ENCODE peak calls at places on chromosomes 5 and 9, in nine cellular contexts. One of them, this sample, is unnamed.

GRCh38 chr5:113806250-113806649 is 292.8 kb downstream of the YTHDC2 start:
- DNase-seq in GM12892: no peak
- DNase-seq in uterus: no peak
- DNase-seq in heart left ventricle: no peak
- DNase-seq in breast epithelium: no peak
- DNase-seq in lower leg skin: no peak
- DNase-seq in transverse colon: no peak
- DNase-seq in tibial nerve: no peak
- DNase-seq in erythroblast: no peak
- DNase-seq in this sample: no peak

GRCh38 chr9:81661339-81661738 is 28.0 kb downstream of the TLE1 start:
- DNase-seq in transverse colon: peak; percentile 70
- DNase-seq in erythroblast: no peak
- DNase-seq in heart left ventricle: no peak
- DNase-seq in uterus: no peak
- DNase-seq in tibial nerve: no peak
- DNase-seq in lower leg skin: no peak
- DNase-seq in breast epithelium: no peak
- DNase-seq in GM12892: no peak
- DNase-seq in this sample: no peak

GRCh38 chr5:53991942-53992341 is 318.4 kb downstream of the ARL15 start:
- DNase-seq in transverse colon: no peak
- DNase-seq in lower leg skin: no peak
- DNase-seq in tibial nerve: no peak
- DNase-seq in GM12892: no peak
- DNase-seq in breast epithelium: no peak
- DNase-seq in uterus: no peak
- DNase-seq in erythroblast: peak; percentile 70
- DNase-seq in heart left ventricle: no peak
- DNase-seq in this sample: no peak

GRCh38 chr9:126915281-126915816 is 767 bp downstream of the RALGPS1 start:
- DNase-seq in transverse colon: peak; percentile 92
- DNase-seq in erythroblast: peak; percentile 49
- DNase-seq in heart left ventricle: no peak
- DNase-seq in GM12892: peak; percentile 24
- DNase-seq in breast epithelium: peak; percentile 81
- DNase-seq in tibial nerve: no peak
- DNase-seq in uterus: peak; percentile 29
- DNase-seq in lower leg skin: no peak
- DNase-seq in this sample: no peak

GRCh38 chr9:100281069-100281468 is 71.7 kb downstream of the TEX10 start:
- DNase-seq in GM12892: no peak
- DNase-seq in lower leg skin: no peak
- DNase-seq in heart left ventricle: no peak
- DNase-seq in transverse colon: no peak
- DNase-seq in breast epithelium: no peak
- DNase-seq in tibial nerve: no peak
- DNase-seq in uterus: no peak
- DNase-seq in erythroblast: peak; percentile 22
- DNase-seq in this sample: no peak

GRCh38 chr9:93185261-93186150 is 1.6 kb downstream of the WNK2 start:
- DNase-seq in erythroblast: no peak
- DNase-seq in GM12892: no peak
- DNase-seq in heart left ventricle: no peak
- DNase-seq in transverse colon: peak; percentile 40
- DNase-seq in lower leg skin: no peak
- DNase-seq in tibial nerve: no peak
- DNase-seq in uterus: no peak
- DNase-seq in breast epithelium: no peak
- DNase-seq in this sample: no peak

GRCh38 chr5:109487753-109488420 is 78.1 kb upstream of the PJA2 start:
- DNase-seq in breast epithelium: no peak
- DNase-seq in erythroblast: no peak
- DNase-seq in tibial nerve: no peak
- DNase-seq in transverse colon: no peak
- DNase-seq in GM12892: no peak
- DNase-seq in uterus: no peak
- DNase-seq in lower leg skin: no peak
- DNase-seq in heart left ventricle: no peak
- DNase-seq in this sample: no peak

GRCh38 chr9:36828574-36829141 is 205.4 kb downstream of the PAX5 start:
- DNase-seq in uterus: no peak
- DNase-seq in lower leg skin: no peak
- DNase-seq in breast epithelium: peak; percentile 2
- DNase-seq in heart left ventricle: no peak
- DNase-seq in tibial nerve: no peak
- DNase-seq in transverse colon: no peak
- DNase-seq in erythroblast: no peak
- DNase-seq in GM12892: no peak
- DNase-seq in this sample: no peak

GRCh38 chr5:179246227-179246626 is 99.0 kb downstream of the ADAMTS2 start:
- DNase-seq in tibial nerve: no peak
- DNase-seq in transverse colon: no peak
- DNase-seq in lower leg skin: no peak
- DNase-seq in GM12892: no peak
- DNase-seq in heart left ventricle: no peak
- DNase-seq in erythroblast: no peak
- DNase-seq in uterus: no peak
- DNase-seq in breast epithelium: no peak
- DNase-seq in this sample: no peak

GRCh38 chr5:179243333-179243732 is 101.9 kb downstream of the ADAMTS2 start:
- DNase-seq in lower leg skin: peak; percentile 39
- DNase-seq in heart left ventricle: no peak
- DNase-seq in tibial nerve: no peak
- DNase-seq in breast epithelium: peak; percentile 15
- DNase-seq in GM12892: no peak
- DNase-seq in transverse colon: peak; percentile 4
- DNase-seq in uterus: peak; percentile 14
- DNase-seq in erythroblast: no peak
- DNase-seq in this sample: no peak

GRCh38 chr5:179242676-179243075 is 102.6 kb downstream of the ADAMTS2 start:
- DNase-seq in heart left ventricle: no peak
- DNase-seq in uterus: peak; percentile 5
- DNase-seq in GM12892: no peak
- DNase-seq in tibial nerve: no peak
- DNase-seq in erythroblast: no peak
- DNase-seq in breast epithelium: no peak
- DNase-seq in transverse colon: no peak
- DNase-seq in lower leg skin: no peak
- DNase-seq in this sample: no peak

GRCh38 chr5:179241764-179242370 is 103.4 kb downstream of the ADAMTS2 start:
- DNase-seq in heart left ventricle: peak; percentile 32
- DNase-seq in transverse colon: peak; percentile 6
- DNase-seq in breast epithelium: no peak
- DNase-seq in GM12892: no peak
- DNase-seq in erythroblast: no peak
- DNase-seq in uterus: peak; percentile 17
- DNase-seq in lower leg skin: no peak
- DNase-seq in tibial nerve: no peak
- DNase-seq in this sample: no peak

DNA sequence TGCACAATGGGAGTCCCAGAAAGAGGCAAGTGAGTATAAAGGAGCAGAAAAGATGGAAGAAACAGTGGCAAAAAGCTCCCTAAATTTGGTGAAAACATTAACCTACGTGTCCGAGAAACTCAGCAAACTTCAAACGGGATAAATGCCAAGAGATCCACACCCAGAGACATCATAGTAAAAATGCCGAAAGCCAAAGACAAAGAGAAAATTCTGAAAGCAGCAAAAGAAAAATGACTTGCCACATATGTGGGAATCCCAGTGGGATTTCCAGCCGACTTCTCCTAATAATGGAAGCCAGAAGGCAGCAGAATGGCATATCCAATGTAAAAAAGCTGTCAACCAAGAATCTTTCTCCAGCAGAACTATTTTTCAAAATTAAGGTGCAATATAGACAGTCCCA is 101.2 kb downstream of the ADAMTS2 start:
- DNase-seq in erythroblast: no peak
- DNase-seq in breast epithelium: no peak
- DNase-seq in tibial nerve: no peak
- DNase-seq in heart left ventricle: peak; percentile 7
- DNase-seq in lower leg skin: no peak
- DNase-seq in transverse colon: no peak
- DNase-seq in GM12892: no peak
- DNase-seq in uterus: no peak
- DNase-seq in this sample: no peak
- TF ChIP-seq POLR2A in erythroblast: no peak
- TF ChIP-seq POLR2A in breast epithelium: no peak
- TF ChIP-seq POLR2A in tibial nerve: no peak
- TF ChIP-seq POLR2A in heart left ventricle: no peak
- TF ChIP-seq POLR2A in lower leg skin: no peak
- TF ChIP-seq POLR2A in transverse colon: no peak
- TF ChIP-seq POLR2A in GM12892: no peak
- TF ChIP-seq POLR2A in uterus: no peak
- TF ChIP-seq POLR2A in this sample: no peak

GRCh38 chr9:131235480-131235851 is 40.8 kb downstream of the FAM78A start:
- DNase-seq in heart left ventricle: no peak
- DNase-seq in transverse colon: no peak
- DNase-seq in tibial nerve: no peak
- DNase-seq in erythroblast: peak; percentile 57
- DNase-seq in uterus: no peak
- DNase-seq in breast epithelium: no peak
- DNase-seq in lower leg skin: no peak
- DNase-seq in GM12892: no peak
- DNase-seq in this sample: no peak
- TF ChIP-seq POLR2A in heart left ventricle: no peak
- TF ChIP-seq POLR2A in transverse colon: no peak
- TF ChIP-seq POLR2A in tibial nerve: no peak
- TF ChIP-seq POLR2A in erythroblast: no peak
- TF ChIP-seq POLR2A in uterus: no peak
- TF ChIP-seq POLR2A in breast epithelium: no peak
- TF ChIP-seq POLR2A in lower leg skin: no peak
- TF ChIP-seq POLR2A in GM12892: no peak
- TF ChIP-seq POLR2A in this sample: no peak

DNA sequence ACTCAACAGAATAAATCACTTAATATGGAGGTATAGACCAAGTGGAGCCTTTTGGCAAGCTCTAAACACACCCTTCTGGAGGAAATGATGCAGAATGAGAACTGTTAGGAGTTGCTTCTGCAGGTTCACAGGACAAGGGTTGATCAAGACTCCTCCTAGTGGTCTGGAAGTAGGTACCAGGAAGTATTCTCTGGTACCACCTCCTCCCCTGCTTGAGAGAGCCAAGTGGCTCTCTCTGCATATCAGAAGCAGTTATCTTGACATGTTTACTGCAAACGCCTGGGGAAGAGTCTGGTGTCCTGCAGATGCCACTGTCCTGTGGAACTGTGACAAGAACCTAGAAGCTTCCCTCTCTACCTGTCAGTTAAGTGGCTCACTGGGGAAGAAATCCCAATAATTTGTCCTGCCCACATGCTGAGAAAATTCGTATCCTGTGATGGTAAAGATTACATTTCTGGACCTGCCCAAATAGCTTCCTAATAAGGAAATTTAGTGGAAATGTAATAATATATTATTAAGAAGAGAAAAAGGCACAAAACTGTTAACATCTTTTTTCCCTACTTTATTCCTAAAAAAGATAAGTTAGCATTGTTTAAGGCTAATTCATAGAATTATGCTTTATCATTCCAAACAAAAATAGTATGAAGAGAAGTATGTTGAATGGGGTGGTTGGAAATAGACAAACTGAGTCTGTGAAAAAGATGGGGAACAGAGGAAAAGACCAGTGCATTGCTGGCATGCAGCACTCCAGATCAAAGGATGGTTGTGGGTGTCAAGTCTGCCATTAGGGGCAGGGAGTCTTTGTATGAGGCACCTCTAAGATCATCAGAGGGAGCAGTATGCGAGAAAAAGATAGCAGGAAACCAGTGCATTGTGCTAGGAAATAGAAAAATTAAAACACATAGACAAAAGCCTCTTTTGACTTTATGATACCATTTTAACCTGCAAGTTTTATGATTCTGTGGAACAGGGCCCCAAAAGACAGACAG is 118.8 kb downstream of the CDC42SE2 start:
- DNase-seq in breast epithelium: no peak
- DNase-seq in lower leg skin: no peak
- DNase-seq in heart left ventricle: no peak
- DNase-seq in uterus: no peak
- DNase-seq in GM12892: no peak
- DNase-seq in transverse colon: no peak
- DNase-seq in tibial nerve: no peak
- DNase-seq in erythroblast: peak; percentile 85
- DNase-seq in this sample: peak; percentile 27
- TF ChIP-seq POLR2A in breast epithelium: no peak
- TF ChIP-seq POLR2A in lower leg skin: no peak
- TF ChIP-seq POLR2A in heart left ventricle: no peak
- TF ChIP-seq POLR2A in uterus: no peak
- TF ChIP-seq POLR2A in GM12892: no peak
- TF ChIP-seq POLR2A in transverse colon: no peak
- TF ChIP-seq POLR2A in tibial nerve: no peak
- TF ChIP-seq POLR2A in erythroblast: peak; percentile 30
- TF ChIP-seq POLR2A in this sample: no peak

GRCh38 chr9:35102769-35103659 is at the start of gene STOML2:
- DNase-seq in uterus: peak; percentile 94
- DNase-seq in breast epithelium: peak; percentile 94
- DNase-seq in heart left ventricle: peak; percentile 97
- DNase-seq in GM12892: peak; percentile 96
- DNase-seq in erythroblast: peak; percentile 96
- DNase-seq in transverse colon: peak; percentile 96
- DNase-seq in lower leg skin: peak; percentile 96
- DNase-seq in tibial nerve: peak; percentile 95
- DNase-seq in this sample: peak; percentile 72
- TF ChIP-seq POLR2A in uterus: peak; percentile 47
- TF ChIP-seq POLR2A in breast epithelium: peak; percentile 68
- TF ChIP-seq POLR2A in heart left ventricle: peak; percentile 77
- TF ChIP-seq POLR2A in GM12892: peak; percentile 86
- TF ChIP-seq POLR2A in erythroblast: peak; percentile 85
- TF ChIP-seq POLR2A in transverse colon: peak; percentile 74
- TF ChIP-seq POLR2A in lower leg skin: no peak
- TF ChIP-seq POLR2A in tibial nerve: peak; percentile 74
- TF ChIP-seq POLR2A in this sample: peak; percentile 35

DNA sequence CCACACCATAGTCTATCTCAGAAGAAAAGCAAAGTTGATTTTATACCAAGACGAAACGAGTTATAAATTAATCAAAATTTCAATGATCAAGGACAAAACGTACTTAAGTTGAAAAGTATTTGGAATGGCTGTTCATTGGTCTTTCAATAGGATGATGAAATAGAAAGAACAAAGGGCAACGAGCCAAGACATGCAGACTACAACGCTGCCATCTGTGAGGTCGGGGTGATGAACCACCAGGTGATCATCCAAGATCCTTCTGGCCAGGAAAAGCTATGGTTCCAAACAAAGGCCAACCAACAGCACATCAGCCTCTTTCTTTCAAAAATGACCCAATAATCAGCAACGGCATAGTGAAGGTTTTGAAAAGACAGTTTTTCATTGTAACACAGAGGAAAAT is 7.9 kb downstream of the PRELID2 start:
- DNase-seq in uterus: no peak
- DNase-seq in transverse colon: no peak
- DNase-seq in GM12892: no peak
- DNase-seq in lower leg skin: no peak
- DNase-seq in heart left ventricle: no peak
- DNase-seq in erythroblast: peak; percentile 57
- DNase-seq in tibial nerve: no peak
- DNase-seq in breast epithelium: no peak
- DNase-seq in this sample: no peak
- TF ChIP-seq POLR2A in uterus: no peak
- TF ChIP-seq POLR2A in transverse colon: no peak
- TF ChIP-seq POLR2A in GM12892: no peak
- TF ChIP-seq POLR2A in lower leg skin: no peak
- TF ChIP-seq POLR2A in heart left ventricle: no peak
- TF ChIP-seq POLR2A in erythroblast: no peak
- TF ChIP-seq POLR2A in tibial nerve: no peak
- TF ChIP-seq POLR2A in breast epithelium: no peak
- TF ChIP-seq POLR2A in this sample: no peak